ENCODE peak calls at places on chromosomes 5 and 9, in four cellular contexts. One of them, this sample, is unnamed.

GRCh38 chr5:127602481-127602880 is 46.4 kb upstream of the CTXN3 start:
- DNase-seq in endothelial cell of umbilical vein: no peak
- DNase-seq in IMR-90: no peak
- DNase-seq in K562: no peak
- DNase-seq in this sample: no peak

GRCh38 chr5:174402224-174402812 is 322.1 kb upstream of the MSX2 start:
- DNase-seq in endothelial cell of umbilical vein: no peak
- DNase-seq in IMR-90: no peak
- DNase-seq in K562: no peak
- DNase-seq in this sample: no peak

GRCh38 chr9:100058699-100059579 is 39.9 kb downstream of the ERP44 start:
- DNase-seq in endothelial cell of umbilical vein: no peak
- DNase-seq in IMR-90: no peak
- DNase-seq in K562: no peak
- DNase-seq in this sample: no peak

GRCh38 chr5:23466401-23466886 is 41.0 kb upstream of the PRDM9 start:
- DNase-seq in endothelial cell of umbilical vein: no peak
- DNase-seq in IMR-90: no peak
- DNase-seq in K562: no peak
- DNase-seq in this sample: no peak

GRCh38 chr9:89888677-89889076 is 283.9 kb downstream of the GADD45G start:
- DNase-seq in endothelial cell of umbilical vein: no peak
- DNase-seq in IMR-90: no peak
- DNase-seq in K562: no peak
- DNase-seq in this sample: no peak

GRCh38 chr5:32132757-32133156 is 41.4 kb downstream of the GOLPH3 start:
- DNase-seq in endothelial cell of umbilical vein: no peak
- DNase-seq in IMR-90: no peak
- DNase-seq in K562: no peak
- DNase-seq in this sample: no peak

GRCh38 chr9:80650964-80651555 is 1038.3 kb downstream of the TLE1 start:
- DNase-seq in endothelial cell of umbilical vein: peak; percentile 8
- DNase-seq in IMR-90: peak; percentile 84
- DNase-seq in K562: no peak
- DNase-seq in this sample: no peak

GRCh38 chr5:16350816-16351215 is 114.8 kb downstream of the ZNF622 start:
- DNase-seq in endothelial cell of umbilical vein: no peak
- DNase-seq in IMR-90: no peak
- DNase-seq in K562: no peak
- DNase-seq in this sample: no peak

GRCh38 chr5:55062039-55062779 is 38.2 kb downstream of the GZMK start:
- DNase-seq in endothelial cell of umbilical vein: no peak
- DNase-seq in IMR-90: no peak
- DNase-seq in K562: no peak
- DNase-seq in this sample: no peak

GRCh38 chr5:25416960-25417359 is 772.2 kb upstream of the CDH10 start:
- DNase-seq in endothelial cell of umbilical vein: no peak
- DNase-seq in IMR-90: no peak
- DNase-seq in K562: no peak
- DNase-seq in this sample: no peak

GRCh38 chr5:82164109-82164956 is 113.8 kb downstream of the RPS23 start:
- DNase-seq in endothelial cell of umbilical vein: peak; percentile 68
- DNase-seq in IMR-90: peak; percentile 95
- DNase-seq in K562: no peak
- DNase-seq in this sample: no peak

GRCh38 chr5:33241826-33242225 is 198.9 kb upstream of the TARS1 start:
- DNase-seq in endothelial cell of umbilical vein: peak; percentile 93
- DNase-seq in IMR-90: no peak
- DNase-seq in K562: no peak
- DNase-seq in this sample: no peak

GRCh38 chr5:61371474-61371873 is 39.4 kb downstream of the ZSWIM6 start:
- DNase-seq in endothelial cell of umbilical vein: no peak
- DNase-seq in IMR-90: no peak
- DNase-seq in K562: no peak
- DNase-seq in this sample: no peak

GRCh38 chr5:1220831-1221230 is 4.3 kb upstream of the SLC6A18 start:
- DNase-seq in endothelial cell of umbilical vein: no peak
- DNase-seq in IMR-90: no peak
- DNase-seq in K562: no peak
- DNase-seq in this sample: no peak

GRCh38 chr9:129333961-129334743 is 156.1 kb upstream of the IER5L start:
- DNase-seq in endothelial cell of umbilical vein: peak; percentile 49
- DNase-seq in IMR-90: peak; percentile 92
- DNase-seq in K562: peak; percentile 63
- DNase-seq in this sample: peak; percentile 95

GRCh38 chr9:133774799-133775198 is 36.6 kb upstream of the SARDH start:
- DNase-seq in endothelial cell of umbilical vein: no peak
- DNase-seq in IMR-90: no peak
- DNase-seq in K562: no peak
- DNase-seq in this sample: no peak

GRCh38 chr9:136975624-136976023 is 1.7 kb upstream of the PTGDS start:
- DNase-seq in endothelial cell of umbilical vein: no peak
- DNase-seq in IMR-90: no peak
- DNase-seq in K562: peak; percentile 52
- DNase-seq in this sample: no peak

GRCh38 chr9:72718503-72718902 is 197.1 kb downstream of the TMC1 start:
- DNase-seq in endothelial cell of umbilical vein: no peak
- DNase-seq in IMR-90: no peak
- DNase-seq in K562: no peak
- DNase-seq in this sample: no peak

GRCh38 chr9:6758418-6759113 is 793 bp downstream of the KDM4C start:
- DNase-seq in endothelial cell of umbilical vein: peak; percentile 67
- DNase-seq in IMR-90: peak; percentile 51
- DNase-seq in K562: no peak
- DNase-seq in this sample: peak; percentile 19

GRCh38 chr9:35972093-35972492 is 14.1 kb upstream of the OR2S2 start:
- DNase-seq in endothelial cell of umbilical vein: no peak
- DNase-seq in IMR-90: no peak
- DNase-seq in K562: no peak
- DNase-seq in this sample: no peak

GRCh38 chr5:50963647-50964584 is 297.5 kb downstream of the PARP8 start:
- DNase-seq in endothelial cell of umbilical vein: no peak
- DNase-seq in IMR-90: no peak
- DNase-seq in K562: no peak
- DNase-seq in this sample: no peak

GRCh38 chr5:133273661-133274596 is 222.1 kb downstream of the HSPA4 start:
- DNase-seq in endothelial cell of umbilical vein: no peak
- DNase-seq in IMR-90: peak; percentile 42
- DNase-seq in K562: no peak
- DNase-seq in this sample: no peak

GRCh38 chr9:126773004-126773607 is 31.7 kb upstream of the ZBTB43 start:
- DNase-seq in endothelial cell of umbilical vein: no peak
- DNase-seq in IMR-90: peak; percentile 16
- DNase-seq in K562: peak; percentile 43
- DNase-seq in this sample: no peak

GRCh38 chr5:159099049-159099760 is 511 bp downstream of the EBF1 start:
- DNase-seq in endothelial cell of umbilical vein: peak; percentile 43
- DNase-seq in IMR-90: peak; percentile 63
- DNase-seq in K562: peak; percentile 52
- DNase-seq in this sample: no peak

GRCh38 chr9:12972608-12973589 is 198.1 kb downstream of the LURAP1L start:
- DNase-seq in endothelial cell of umbilical vein: no peak
- DNase-seq in IMR-90: no peak
- DNase-seq in K562: no peak
- DNase-seq in this sample: no peak

GRCh38 chr5:98498028-98498427 is 275.4 kb upstream of the RGMB start:
- DNase-seq in endothelial cell of umbilical vein: no peak
- DNase-seq in IMR-90: no peak
- DNase-seq in K562: no peak
- DNase-seq in this sample: no peak

GRCh38 chr9:72577212-72577753 is 55.9 kb downstream of the TMC1 start:
- DNase-seq in endothelial cell of umbilical vein: peak; percentile 90
- DNase-seq in IMR-90: peak; percentile 85
- DNase-seq in K562: no peak
- DNase-seq in this sample: peak; percentile 66

GRCh38 chr5:40733439-40733838 is 22.3 kb downstream of the TTC33 start:
- DNase-seq in endothelial cell of umbilical vein: no peak
- DNase-seq in IMR-90: no peak
- DNase-seq in K562: no peak
- DNase-seq in this sample: no peak

GRCh38 chr9:37575511-37575914 is 667 bp downstream of the FBXO10 start:
- DNase-seq in endothelial cell of umbilical vein: peak; percentile 20
- DNase-seq in IMR-90: no peak
- DNase-seq in K562: no peak
- DNase-seq in this sample: no peak

GRCh38 chr9:131178382-131178781 is 53.0 kb downstream of the NUP214 start:
- DNase-seq in endothelial cell of umbilical vein: peak; percentile 87
- DNase-seq in IMR-90: peak; percentile 86
- DNase-seq in K562: peak; percentile 100
- DNase-seq in this sample: no peak

GRCh38 chr5:154077692-154078091 is 38.9 kb downstream of the MFAP3 start:
- DNase-seq in endothelial cell of umbilical vein: no peak
- DNase-seq in IMR-90: peak; percentile 31
- DNase-seq in K562: no peak
- DNase-seq in this sample: no peak

GRCh38 chr5:31944683-31945445 is 229.3 kb downstream of the GOLPH3 start:
- DNase-seq in endothelial cell of umbilical vein: no peak
- DNase-seq in IMR-90: no peak
- DNase-seq in K562: no peak
- DNase-seq in this sample: no peak

GRCh38 chr5:146582015-146582414 is 66.0 kb upstream of the GPR151 start:
- DNase-seq in endothelial cell of umbilical vein: no peak
- DNase-seq in IMR-90: no peak
- DNase-seq in K562: no peak
- DNase-seq in this sample: no peak

GRCh38 chr5:61860978-61861377 is 445.0 kb upstream of the KIF2A start:
- DNase-seq in endothelial cell of umbilical vein: no peak
- DNase-seq in IMR-90: no peak
- DNase-seq in K562: no peak
- DNase-seq in this sample: no peak

GRCh38 chr5:83095973-83096539 is 18.7 kb downstream of the XRCC4 start:
- DNase-seq in endothelial cell of umbilical vein: peak; percentile 51
- DNase-seq in IMR-90: peak; percentile 88
- DNase-seq in K562: no peak
- DNase-seq in this sample: peak; percentile 42

DNA sequence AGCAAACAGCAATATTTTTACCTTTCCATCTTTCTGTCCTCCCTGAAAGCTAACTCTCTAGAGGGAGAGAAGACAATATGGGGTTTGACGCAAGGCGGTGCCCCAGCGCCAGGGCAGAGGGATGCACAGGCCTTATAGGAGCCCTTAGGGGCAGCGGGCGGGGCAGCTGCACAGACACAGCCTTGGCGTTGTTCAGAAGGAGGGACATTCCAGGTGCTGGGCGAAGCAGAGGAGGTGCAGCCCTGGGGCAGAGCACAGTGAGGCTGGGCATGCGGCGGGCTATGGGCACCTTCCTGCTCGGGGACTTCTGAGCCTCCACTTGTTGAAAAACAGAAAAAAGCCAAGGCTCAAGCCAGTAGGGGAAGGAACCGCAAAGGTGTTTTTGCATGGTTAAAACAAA is 33.7 kb upstream of the BICD2 start:
- DNase-seq in endothelial cell of umbilical vein: no peak
- DNase-seq in IMR-90: no peak
- DNase-seq in K562: no peak
- DNase-seq in this sample: no peak
- H3K9me1 ChIP-seq in endothelial cell of umbilical vein: no peaks in the 10 kb centered on the region
- H3K9me1 ChIP-seq in IMR-90: no peaks in the 10 kb centered on the region
- H3K9me1 ChIP-seq in K562: no peaks in the 10 kb centered on the region
- H3K9me1 ChIP-seq in this sample: no peaks in the 10 kb centered on the region

GRCh38 chr5:172104021-172104420 is 84.0 kb downstream of the STK10 start:
- DNase-seq in endothelial cell of umbilical vein: no peak
- DNase-seq in IMR-90: no peak
- DNase-seq in K562: no peak
- DNase-seq in this sample: no peak

GRCh38 chr5:172102913-172103629 is 85.0 kb downstream of the STK10 start:
- DNase-seq in endothelial cell of umbilical vein: peak; percentile 82
- DNase-seq in IMR-90: peak; percentile 95
- DNase-seq in K562: peak; percentile 57
- DNase-seq in this sample: peak; percentile 85

GRCh38 chr5:172101547-172102225 is 86.3 kb downstream of the STK10 start:
- DNase-seq in endothelial cell of umbilical vein: no peak
- DNase-seq in IMR-90: no peak
- DNase-seq in K562: no peak
- DNase-seq in this sample: no peak

GRCh38 chr5:172104801-172105701 is 83.0 kb downstream of the STK10 start:
- DNase-seq in endothelial cell of umbilical vein: no peak
- DNase-seq in IMR-90: no peak
- DNase-seq in K562: no peak
- DNase-seq in this sample: no peak

DNA sequence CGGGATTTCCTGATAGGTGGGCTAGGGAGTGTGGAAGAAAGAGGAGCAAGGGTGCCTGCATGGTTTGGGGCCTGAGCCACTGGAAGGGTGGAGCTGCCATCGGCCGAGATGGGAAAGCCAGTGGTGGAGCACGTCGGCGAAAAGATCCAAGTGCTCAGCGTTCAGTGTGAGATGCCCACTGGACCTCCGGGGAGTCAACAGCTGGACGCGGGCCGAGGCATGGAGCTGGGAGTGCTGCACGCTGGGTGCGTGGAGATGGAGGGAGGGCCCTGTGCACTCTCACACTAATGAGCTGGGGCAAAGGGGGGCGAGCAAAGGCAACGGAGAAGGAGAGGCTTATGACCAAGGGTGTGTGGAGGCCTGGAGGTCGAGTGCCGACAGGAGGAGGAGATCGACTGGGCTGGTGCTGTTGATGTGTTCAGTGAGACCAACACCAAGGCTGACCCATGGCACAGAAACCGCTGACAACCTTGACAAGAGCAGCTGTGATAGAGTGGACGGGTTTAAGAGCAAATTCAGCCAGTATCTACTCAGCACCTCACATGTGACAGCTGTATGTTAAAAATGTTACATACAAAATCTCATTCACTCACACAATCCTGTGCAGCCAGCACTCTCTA is 85.7 kb downstream of the STK10 start:
- DNase-seq in endothelial cell of umbilical vein: no peak
- DNase-seq in IMR-90: no peak
- DNase-seq in K562: no peak
- DNase-seq in this sample: no peak
- H3K4me2 ChIP-seq in endothelial cell of umbilical vein: no peak overlapping the region
- H3K4me2 ChIP-seq in IMR-90: peak overlapping the region; percentile 32
- H3K4me2 ChIP-seq in K562: no peak overlapping the region
- H3K4me2 ChIP-seq in this sample: peak overlapping the region; percentile 85

GRCh38 chr5:162699361-162699760 is 631.8 kb downstream of the GABRG2 start:
- DNase-seq in endothelial cell of umbilical vein: no peak
- DNase-seq in IMR-90: no peak
- DNase-seq in K562: no peak
- DNase-seq in this sample: no peak

DNA sequence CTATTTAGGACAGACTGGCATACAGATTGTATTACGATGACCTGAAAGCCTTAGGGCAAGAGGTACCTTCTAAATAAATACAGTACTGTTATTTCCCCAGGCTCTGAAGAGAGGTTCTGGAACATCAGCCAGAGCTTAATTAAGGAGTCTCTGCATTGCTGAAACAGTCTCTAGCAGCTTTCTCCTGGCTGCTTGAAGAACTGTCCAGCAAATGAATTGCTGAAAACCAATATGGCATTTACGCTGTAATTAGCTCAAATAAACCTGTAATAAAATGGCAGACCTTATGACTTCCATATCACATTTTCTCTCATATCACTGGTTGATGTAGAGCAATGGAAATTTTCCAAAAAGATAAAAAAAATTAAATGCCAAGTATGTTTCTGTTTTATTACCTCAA is 636.3 kb downstream of the GABRG2 start:
- DNase-seq in endothelial cell of umbilical vein: no peak
- DNase-seq in IMR-90: no peak
- DNase-seq in K562: no peak
- DNase-seq in this sample: no peak
- H3K9me1 ChIP-seq in endothelial cell of umbilical vein: no peaks in the 10 kb centered on the region
- H3K9me1 ChIP-seq in IMR-90: no peaks in the 10 kb centered on the region
- H3K9me1 ChIP-seq in K562: no peaks in the 10 kb centered on the region
- H3K9me1 ChIP-seq in this sample: no peaks in the 10 kb centered on the region

GRCh38 chr9:81801190-81801589 is 111.8 kb upstream of the TLE1 start:
- DNase-seq in endothelial cell of umbilical vein: no peak
- DNase-seq in IMR-90: peak; percentile 51
- DNase-seq in K562: no peak
- DNase-seq in this sample: no peak
- H3K4me2 ChIP-seq in endothelial cell of umbilical vein: no peak overlapping the region
- H3K4me2 ChIP-seq in IMR-90: peak overlapping the region; percentile 14
- H3K4me2 ChIP-seq in K562: no peak overlapping the region
- H3K4me2 ChIP-seq in this sample: no peak overlapping the region